ENCODE peak calls at places on chromosomes 2 and 18, in ten cellular contexts. One of them, this sample, is unnamed.

GRCh38 chr18:62518460-62519375 is 4.1 kb upstream of the ZCCHC2 start:
- DNase-seq in transverse colon: no peak
- DNase-seq in CD8-positive, alpha-beta T cell: no peak
- DNase-seq in tibial artery: no peak
- DNase-seq in pancreas: no peak
- DNase-seq in CD8-positive, alpha-beta memory T cell: no peak
- DNase-seq in left lung: no peak
- DNase-seq in neuronal stem cell: no peak
- DNase-seq in uterus: no peak
- DNase-seq in neural progenitor cell: no peak
- DNase-seq in this sample: no peak

GRCh38 chr2:97702731-97703470 is 10.5 kb upstream of the ZAP70 start:
- DNase-seq in pancreas: peak; percentile 10
- DNase-seq in CD8-positive, alpha-beta T cell: no peak
- DNase-seq in transverse colon: no peak
- DNase-seq in neuronal stem cell: no peak
- DNase-seq in left lung: no peak
- DNase-seq in uterus: no peak
- DNase-seq in CD8-positive, alpha-beta memory T cell: no peak
- DNase-seq in tibial artery: no peak
- DNase-seq in neural progenitor cell: no peak
- DNase-seq in this sample: no peak

GRCh38 chr2:97707428-97708380 is 5.7 kb upstream of the ZAP70 start:
- DNase-seq in neural progenitor cell: no peak
- DNase-seq in transverse colon: peak; percentile 62
- DNase-seq in left lung: no peak
- DNase-seq in CD8-positive, alpha-beta T cell: peak; percentile 35
- DNase-seq in CD8-positive, alpha-beta memory T cell: no peak
- DNase-seq in uterus: no peak
- DNase-seq in neuronal stem cell: no peak
- DNase-seq in pancreas: peak; percentile 41
- DNase-seq in tibial artery: no peak
- DNase-seq in this sample: no peak

GRCh38 chr18:3554091-3554601 is 104.2 kb downstream of the TGIF1 start:
- DNase-seq in neuronal stem cell: peak; percentile 51
- DNase-seq in CD8-positive, alpha-beta memory T cell: no peak
- DNase-seq in transverse colon: no peak
- DNase-seq in CD8-positive, alpha-beta T cell: no peak
- DNase-seq in pancreas: no peak
- DNase-seq in left lung: no peak
- DNase-seq in neural progenitor cell: peak; percentile 81
- DNase-seq in uterus: no peak
- DNase-seq in tibial artery: no peak
- DNase-seq in this sample: peak; percentile 70

GRCh38 chr2:168561991-168562390 is 105.9 kb downstream of the CERS6 start:
- DNase-seq in transverse colon: no peak
- DNase-seq in uterus: no peak
- DNase-seq in tibial artery: no peak
- DNase-seq in neuronal stem cell: no peak
- DNase-seq in CD8-positive, alpha-beta T cell: no peak
- DNase-seq in neural progenitor cell: no peak
- DNase-seq in pancreas: no peak
- DNase-seq in left lung: no peak
- DNase-seq in CD8-positive, alpha-beta memory T cell: no peak
- DNase-seq in this sample: no peak

GRCh38 chr2:109356251-109357035 is 227.4 kb downstream of the SH3RF3 start:
- DNase-seq in CD8-positive, alpha-beta memory T cell: no peak
- DNase-seq in left lung: no peak
- DNase-seq in neural progenitor cell: no peak
- DNase-seq in pancreas: no peak
- DNase-seq in transverse colon: no peak
- DNase-seq in CD8-positive, alpha-beta T cell: peak; percentile 39
- DNase-seq in tibial artery: no peak
- DNase-seq in uterus: no peak
- DNase-seq in neuronal stem cell: no peak
- DNase-seq in this sample: no peak

GRCh38 chr2:235330775-235331438 is 162.9 kb upstream of the AGAP1 start:
- DNase-seq in transverse colon: no peak
- DNase-seq in tibial artery: no peak
- DNase-seq in CD8-positive, alpha-beta T cell: no peak
- DNase-seq in neuronal stem cell: no peak
- DNase-seq in CD8-positive, alpha-beta memory T cell: no peak
- DNase-seq in uterus: no peak
- DNase-seq in left lung: no peak
- DNase-seq in pancreas: no peak
- DNase-seq in neural progenitor cell: no peak
- DNase-seq in this sample: peak; percentile 74

GRCh38 chr2:11406492-11407381 is 59.2 kb downstream of the E2F6 start:
- DNase-seq in neuronal stem cell: no peak
- DNase-seq in uterus: peak; percentile 78
- DNase-seq in pancreas: no peak
- DNase-seq in neural progenitor cell: no peak
- DNase-seq in transverse colon: peak; percentile 40
- DNase-seq in left lung: no peak
- DNase-seq in CD8-positive, alpha-beta memory T cell: no peak
- DNase-seq in CD8-positive, alpha-beta T cell: no peak
- DNase-seq in tibial artery: peak; percentile 53
- DNase-seq in this sample: no peak

GRCh38 chr2:240369725-240370585 is 65.5 kb upstream of the GPC1 start:
- DNase-seq in neural progenitor cell: no peak
- DNase-seq in uterus: peak; percentile 61
- DNase-seq in left lung: peak; percentile 84
- DNase-seq in pancreas: no peak
- DNase-seq in tibial artery: peak; percentile 48
- DNase-seq in CD8-positive, alpha-beta memory T cell: no peak
- DNase-seq in transverse colon: peak; percentile 33
- DNase-seq in CD8-positive, alpha-beta T cell: no peak
- DNase-seq in neuronal stem cell: no peak
- DNase-seq in this sample: peak; percentile 19

GRCh38 chr18:45521777-45522176 is 93.5 kb upstream of the SLC14A2 start:
- DNase-seq in tibial artery: peak; percentile 76
- DNase-seq in left lung: no peak
- DNase-seq in neuronal stem cell: no peak
- DNase-seq in uterus: peak; percentile 35
- DNase-seq in neural progenitor cell: no peak
- DNase-seq in CD8-positive, alpha-beta memory T cell: no peak
- DNase-seq in transverse colon: no peak
- DNase-seq in CD8-positive, alpha-beta T cell: no peak
- DNase-seq in pancreas: no peak
- DNase-seq in this sample: peak; percentile 47

GRCh38 chr2:36290306-36290705 is 65.3 kb upstream of the CRIM1 start:
- DNase-seq in transverse colon: no peak
- DNase-seq in pancreas: no peak
- DNase-seq in neuronal stem cell: no peak
- DNase-seq in uterus: no peak
- DNase-seq in CD8-positive, alpha-beta T cell: no peak
- DNase-seq in tibial artery: no peak
- DNase-seq in CD8-positive, alpha-beta memory T cell: no peak
- DNase-seq in neural progenitor cell: no peak
- DNase-seq in left lung: no peak
- DNase-seq in this sample: no peak

GRCh38 chr2:70902067-70902442 is 33.6 kb upstream of the ATP6V1B1 start:
- DNase-seq in neural progenitor cell: no peak
- DNase-seq in CD8-positive, alpha-beta T cell: no peak
- DNase-seq in left lung: no peak
- DNase-seq in transverse colon: no peak
- DNase-seq in neuronal stem cell: no peak
- DNase-seq in uterus: no peak
- DNase-seq in tibial artery: no peak
- DNase-seq in pancreas: no peak
- DNase-seq in CD8-positive, alpha-beta memory T cell: no peak
- DNase-seq in this sample: no peak

GRCh38 chr2:70903641-70904340 is 31.9 kb upstream of the ATP6V1B1 start:
- DNase-seq in neuronal stem cell: no peak
- DNase-seq in tibial artery: no peak
- DNase-seq in pancreas: no peak
- DNase-seq in left lung: no peak
- DNase-seq in neural progenitor cell: peak; percentile 62
- DNase-seq in CD8-positive, alpha-beta memory T cell: no peak
- DNase-seq in uterus: no peak
- DNase-seq in transverse colon: no peak
- DNase-seq in CD8-positive, alpha-beta T cell: peak; percentile 43
- DNase-seq in this sample: no peak

GRCh38 chr2:70903171-70903570 is 32.5 kb upstream of the ATP6V1B1 start:
- DNase-seq in pancreas: no peak
- DNase-seq in left lung: no peak
- DNase-seq in uterus: no peak
- DNase-seq in CD8-positive, alpha-beta memory T cell: no peak
- DNase-seq in neural progenitor cell: no peak
- DNase-seq in tibial artery: no peak
- DNase-seq in CD8-positive, alpha-beta T cell: no peak
- DNase-seq in transverse colon: no peak
- DNase-seq in neuronal stem cell: no peak
- DNase-seq in this sample: no peak

GRCh38 chr2:70902579-70902978 is 33.1 kb upstream of the ATP6V1B1 start:
- DNase-seq in neuronal stem cell: no peak
- DNase-seq in pancreas: no peak
- DNase-seq in transverse colon: no peak
- DNase-seq in CD8-positive, alpha-beta T cell: no peak
- DNase-seq in CD8-positive, alpha-beta memory T cell: no peak
- DNase-seq in left lung: no peak
- DNase-seq in tibial artery: no peak
- DNase-seq in uterus: no peak
- DNase-seq in neural progenitor cell: no peak
- DNase-seq in this sample: no peak

DNA sequence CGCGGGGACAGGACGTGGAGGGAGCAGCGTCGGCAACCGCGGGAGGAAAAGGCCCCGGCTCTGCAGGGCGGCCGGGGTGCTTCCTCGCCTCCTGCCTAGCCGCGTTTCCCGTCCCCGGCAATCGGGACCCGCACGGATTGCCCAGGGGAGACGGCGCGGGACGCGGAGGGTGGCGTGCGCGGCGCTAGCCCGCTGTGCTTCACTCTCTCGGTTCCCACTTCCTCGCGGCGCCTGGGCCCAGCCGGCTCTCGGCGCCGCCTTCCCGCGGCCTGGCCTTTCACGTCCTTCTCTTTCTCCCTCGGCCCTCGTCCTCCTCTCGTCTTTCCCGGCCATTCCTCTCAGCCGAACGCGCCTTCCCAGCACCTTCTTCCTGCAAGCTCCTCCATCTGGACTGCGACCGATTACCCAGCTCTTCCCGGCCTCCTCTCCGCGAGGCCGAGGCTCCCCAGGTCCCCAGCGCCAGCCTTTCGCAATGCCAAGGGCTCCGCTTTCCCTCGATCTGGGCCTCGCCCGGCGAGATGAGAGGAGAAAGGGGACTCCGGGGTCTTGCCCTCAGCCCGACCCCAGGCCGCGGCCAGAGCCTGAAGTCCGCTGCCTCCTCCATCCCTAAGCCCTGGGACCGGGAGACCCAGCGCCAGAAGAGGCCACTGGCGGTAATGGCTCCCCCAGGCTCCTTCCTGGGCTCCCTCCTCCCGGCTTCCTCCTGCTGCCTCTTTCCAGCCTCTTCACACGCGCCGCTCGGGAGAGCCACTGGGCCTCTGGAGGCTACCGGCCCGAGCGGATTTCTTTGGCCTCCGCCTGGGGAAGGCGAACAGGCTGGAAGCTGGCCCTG is 34.2 kb upstream of the ATP6V1B1 start:
- DNase-seq in CD8-positive, alpha-beta memory T cell: no peak
- DNase-seq in neural progenitor cell: peak; percentile 76
- DNase-seq in pancreas: peak; percentile 75
- DNase-seq in left lung: no peak
- DNase-seq in uterus: no peak
- DNase-seq in neuronal stem cell: no peak
- DNase-seq in CD8-positive, alpha-beta T cell: no peak
- DNase-seq in tibial artery: no peak
- DNase-seq in transverse colon: no peak
- DNase-seq in this sample: no peak
- H3K4me3 ChIP-seq in CD8-positive, alpha-beta memory T cell: peak overlapping the region; percentile 37
- H3K4me3 ChIP-seq in neural progenitor cell: peak overlapping the region; percentile 47
- H3K4me3 ChIP-seq in pancreas: peak overlapping the region; percentile 55
- H3K4me3 ChIP-seq in left lung: peak overlapping the region; percentile 45
- H3K4me3 ChIP-seq in uterus: peak overlapping the region; percentile 38
- H3K4me3 ChIP-seq in neuronal stem cell: peak overlapping the region; percentile 80
- H3K4me3 ChIP-seq in CD8-positive, alpha-beta T cell: peak overlapping the region; percentile 40
- H3K4me3 ChIP-seq in tibial artery: peak overlapping the region; percentile 60
- H3K4me3 ChIP-seq in transverse colon: peak overlapping the region; percentile 21
- H3K4me3 ChIP-seq in this sample: peak overlapping the region; percentile 40

DNA sequence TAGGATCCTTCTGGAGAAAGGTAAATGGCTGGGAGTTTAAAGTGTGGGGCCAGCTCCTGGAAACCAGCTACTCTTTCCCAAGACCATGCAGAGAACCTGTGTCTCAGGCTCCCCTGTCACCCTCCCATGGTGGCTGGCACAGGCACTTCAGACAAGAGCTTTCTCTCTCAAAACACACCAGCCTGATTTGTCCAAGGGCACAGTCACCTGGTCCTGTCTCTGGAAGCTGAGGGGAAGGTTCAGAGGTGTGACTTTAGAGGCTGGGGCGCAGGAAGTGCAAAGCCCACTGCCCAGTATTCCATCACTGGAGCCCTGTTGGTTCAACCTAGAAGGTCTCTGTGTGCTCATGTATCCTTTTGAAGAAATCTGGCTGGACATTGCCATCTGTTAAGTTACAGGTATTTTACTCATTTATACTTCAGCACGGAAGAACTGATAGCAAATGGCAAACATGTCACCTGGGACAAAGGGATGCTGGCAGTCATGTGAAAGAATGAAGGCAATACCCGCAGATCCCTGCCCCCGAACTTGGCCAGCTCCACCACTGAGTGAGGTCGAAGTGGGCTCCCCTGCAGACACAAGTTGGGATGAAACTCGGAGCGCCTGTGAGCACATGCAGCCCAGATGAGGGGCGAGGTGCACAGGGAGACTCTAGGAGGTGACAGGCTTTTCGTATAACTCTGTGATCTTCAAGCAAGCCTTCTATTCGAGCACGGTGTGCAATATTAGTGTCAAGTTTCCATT is 96.9 kb upstream of the MGAT4A start:
- DNase-seq in neural progenitor cell: no peak
- DNase-seq in pancreas: no peak
- DNase-seq in left lung: no peak
- DNase-seq in CD8-positive, alpha-beta T cell: no peak
- DNase-seq in tibial artery: no peak
- DNase-seq in transverse colon: no peak
- DNase-seq in neuronal stem cell: no peak
- DNase-seq in CD8-positive, alpha-beta memory T cell: no peak
- DNase-seq in uterus: no peak
- DNase-seq in this sample: no peak
- H3K27me3 ChIP-seq in neural progenitor cell: peaks cover 37% of the 10 kb centered on the region
- H3K27me3 ChIP-seq in pancreas: no peaks in the 10 kb centered on the region
- H3K27me3 ChIP-seq in left lung: peaks cover 8% of the 10 kb centered on the region
- H3K27me3 ChIP-seq in CD8-positive, alpha-beta T cell: no peaks in the 10 kb centered on the region
- H3K27me3 ChIP-seq in tibial artery: no peaks in the 10 kb centered on the region
- H3K27me3 ChIP-seq in transverse colon: no peaks in the 10 kb centered on the region
- H3K27me3 ChIP-seq in neuronal stem cell: peaks cover 11% of the 10 kb centered on the region
- H3K27me3 ChIP-seq in CD8-positive, alpha-beta memory T cell: no peaks in the 10 kb centered on the region
- H3K27me3 ChIP-seq in uterus: no peaks in the 10 kb centered on the region
- H3K27me3 ChIP-seq in this sample: peaks cover 35% of the 10 kb centered on the region

GRCh38 chr2:23563673-23564617 is 179.0 kb downstream of the KLHL29 start:
- DNase-seq in neuronal stem cell: no peak
- DNase-seq in CD8-positive, alpha-beta memory T cell: no peak
- DNase-seq in uterus: no peak
- DNase-seq in pancreas: no peak
- DNase-seq in transverse colon: peak; percentile 18
- DNase-seq in CD8-positive, alpha-beta T cell: no peak
- DNase-seq in tibial artery: peak; percentile 85
- DNase-seq in left lung: no peak
- DNase-seq in neural progenitor cell: peak; percentile 67
- DNase-seq in this sample: no peak
- H3K27ac ChIP-seq in neuronal stem cell: no peak overlapping the region
- H3K27ac ChIP-seq in CD8-positive, alpha-beta memory T cell: no peak overlapping the region
- H3K27ac ChIP-seq in uterus: peak overlapping the region; percentile 74
- H3K27ac ChIP-seq in pancreas: peak overlapping the region; percentile 66
- H3K27ac ChIP-seq in transverse colon: peak overlapping the region; percentile 83
- H3K27ac ChIP-seq in CD8-positive, alpha-beta T cell: no peak overlapping the region
- H3K27ac ChIP-seq in tibial artery: peak overlapping the region; percentile 80
- H3K27ac ChIP-seq in left lung: no peak overlapping the region
- H3K27ac ChIP-seq in neural progenitor cell: no peak overlapping the region
- H3K27ac ChIP-seq in this sample: no peak overlapping the region

GRCh38 chr18:13494879-13495465 is 231.4 kb downstream of the FAM210A start:
- DNase-seq in neuronal stem cell: no peak
- DNase-seq in neural progenitor cell: no peak
- DNase-seq in tibial artery: no peak
- DNase-seq in CD8-positive, alpha-beta T cell: no peak
- DNase-seq in CD8-positive, alpha-beta memory T cell: no peak
- DNase-seq in transverse colon: no peak
- DNase-seq in pancreas: no peak
- DNase-seq in uterus: no peak
- DNase-seq in left lung: no peak
- DNase-seq in this sample: no peak
- H3K4me3 ChIP-seq in neuronal stem cell: no peak overlapping the region
- H3K4me3 ChIP-seq in neural progenitor cell: no peak overlapping the region
- H3K4me3 ChIP-seq in tibial artery: peak overlapping the region; percentile 11
- H3K4me3 ChIP-seq in CD8-positive, alpha-beta T cell: no peak overlapping the region
- H3K4me3 ChIP-seq in CD8-positive, alpha-beta memory T cell: no peak overlapping the region
- H3K4me3 ChIP-seq in transverse colon: no peak overlapping the region
- H3K4me3 ChIP-seq in pancreas: no peak overlapping the region
- H3K4me3 ChIP-seq in uterus: no peak overlapping the region
- H3K4me3 ChIP-seq in left lung: no peak overlapping the region
- H3K4me3 ChIP-seq in this sample: no peak overlapping the region